ENCODE peak calls at places on chromosomes 11 and 22, in five cellular contexts. One of them, this sample, is unnamed.

GRCh38 chr11:74672956-74673895 is 58.0 kb downstream of the CHRDL2 start:
- DNase-seq in HEK293T: no peak
- DNase-seq in HepG2: no peak
- DNase-seq in SK-N-SH: peak; percentile 77
- DNase-seq in GM12878: no peak
- DNase-seq in this sample: peak; percentile 55

GRCh38 chr22:32531955-32532818 is 57.6 kb downstream of the FBXO7 start:
- DNase-seq in HEK293T: no peak
- DNase-seq in HepG2: peak; percentile 87
- DNase-seq in SK-N-SH: peak; percentile 79
- DNase-seq in GM12878: no peak
- DNase-seq in this sample: peak; percentile 69

GRCh38 chr11:77322506-77322905 is 21.0 kb upstream of the GDPD4 start:
- DNase-seq in HEK293T: no peak
- DNase-seq in HepG2: no peak
- DNase-seq in SK-N-SH: no peak
- DNase-seq in GM12878: no peak
- DNase-seq in this sample: no peak

GRCh38 chr22:30253205-30253852 is 6.8 kb upstream of the LIF start:
- DNase-seq in HEK293T: no peak
- DNase-seq in HepG2: no peak
- DNase-seq in SK-N-SH: peak; percentile 84
- DNase-seq in GM12878: no peak
- DNase-seq in this sample: no peak

GRCh38 chr11:7575841-7576451 is 62.1 kb downstream of the PPFIBP2 start:
- DNase-seq in HEK293T: no peak
- DNase-seq in HepG2: peak; percentile 26
- DNase-seq in SK-N-SH: peak; percentile 18
- DNase-seq in GM12878: no peak
- DNase-seq in this sample: no peak

GRCh38 chr22:40510965-40511364 is 125.6 kb downstream of the MRTFA start:
- DNase-seq in HEK293T: no peak
- DNase-seq in HepG2: no peak
- DNase-seq in SK-N-SH: no peak
- DNase-seq in GM12878: no peak
- DNase-seq in this sample: no peak

GRCh38 chr11:92685049-92685448 is 284.4 kb upstream of the MTNR1B start:
- DNase-seq in HEK293T: no peak
- DNase-seq in HepG2: no peak
- DNase-seq in SK-N-SH: peak; percentile 7
- DNase-seq in GM12878: no peak
- DNase-seq in this sample: no peak

GRCh38 chr11:20131744-20132666 is 28.3 kb downstream of the DBX1 start:
- DNase-seq in HEK293T: peak; percentile 68
- DNase-seq in HepG2: peak; percentile 35
- DNase-seq in SK-N-SH: peak; percentile 47
- DNase-seq in GM12878: no peak
- DNase-seq in this sample: peak; percentile 78

GRCh38 chr11:60085909-60086308 is 2.6 kb upstream of the MS4A2 start:
- DNase-seq in HEK293T: no peak
- DNase-seq in HepG2: no peak
- DNase-seq in SK-N-SH: no peak
- DNase-seq in GM12878: no peak
- DNase-seq in this sample: no peak

GRCh38 chr11:112025682-112026081 is 474 bp downstream of the DLAT start:
- DNase-seq in HEK293T: no peak
- DNase-seq in HepG2: peak; percentile 4
- DNase-seq in SK-N-SH: no peak
- DNase-seq in GM12878: no peak
- DNase-seq in this sample: no peak

GRCh38 chr11:73384871-73385692 is 8.9 kb downstream of the RELT start:
- DNase-seq in HEK293T: no peak
- DNase-seq in HepG2: no peak
- DNase-seq in SK-N-SH: no peak
- DNase-seq in GM12878: peak; percentile 69
- DNase-seq in this sample: peak; percentile 71

GRCh38 chr22:25403752-25404471 is 160.6 kb upstream of the GRK3 start:
- DNase-seq in HEK293T: peak; percentile 33
- DNase-seq in HepG2: peak; percentile 15
- DNase-seq in SK-N-SH: peak; percentile 49
- DNase-seq in GM12878: no peak
- DNase-seq in this sample: no peak
- TF ChIP-seq FOXM1 in HEK293T: no peak
- TF ChIP-seq FOXM1 in HepG2: no peak
- TF ChIP-seq FOXM1 in SK-N-SH: no peak
- TF ChIP-seq FOXM1 in GM12878: peak; percentile 48
- TF ChIP-seq FOXM1 in this sample: no peak

DNA sequence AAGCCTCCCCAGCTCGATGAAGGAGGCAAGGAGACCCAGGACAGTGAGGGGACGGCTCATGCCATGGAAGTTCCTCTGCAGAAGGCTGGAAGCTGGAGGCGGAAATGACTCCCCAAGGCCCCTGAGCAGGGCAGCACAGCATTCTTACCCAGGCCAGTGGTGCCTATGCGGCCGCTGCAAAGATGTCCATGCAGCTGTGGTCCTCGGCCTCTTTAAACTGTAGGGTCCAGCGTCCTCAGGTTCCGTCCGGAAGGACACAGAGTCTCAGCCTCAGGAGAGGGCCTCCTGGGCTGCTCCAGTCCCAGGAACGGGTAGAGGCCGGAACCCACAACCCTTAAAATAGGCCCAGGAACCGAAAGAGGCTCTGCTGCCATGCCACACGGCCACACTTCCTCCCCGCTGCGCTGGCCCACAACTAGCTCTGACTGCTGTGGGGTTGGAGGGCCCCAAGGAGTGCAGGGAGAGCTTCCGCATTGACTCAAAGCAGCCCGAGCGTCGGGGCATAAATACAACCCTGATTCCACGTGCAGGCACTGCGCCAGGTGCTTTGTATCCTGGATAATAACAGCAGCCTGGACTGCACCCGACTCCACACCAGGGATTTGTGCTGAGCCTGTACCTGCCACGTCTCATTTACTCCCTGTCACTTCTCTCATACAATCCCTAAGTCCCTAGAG is 5.5 kb downstream of the KIAA0930 start:
- DNase-seq in HEK293T: no peak
- DNase-seq in HepG2: no peak
- DNase-seq in SK-N-SH: no peak
- DNase-seq in GM12878: peak; percentile 81
- DNase-seq in this sample: no peak
- TF ChIP-seq FOXM1 in HEK293T: no peak
- TF ChIP-seq FOXM1 in HepG2: no peak
- TF ChIP-seq FOXM1 in SK-N-SH: no peak
- TF ChIP-seq FOXM1 in GM12878: peak; percentile 68
- TF ChIP-seq FOXM1 in this sample: no peak

GRCh38 chr11:65744699-65745042 is 24.1 kb upstream of the RNASEH2C start:
- DNase-seq in HEK293T: no peak
- DNase-seq in HepG2: no peak
- DNase-seq in SK-N-SH: no peak
- DNase-seq in GM12878: no peak
- DNase-seq in this sample: no peak

GRCh38 chr11:65745049-65745448 is 24.5 kb upstream of the RNASEH2C start:
- DNase-seq in HEK293T: no peak
- DNase-seq in HepG2: no peak
- DNase-seq in SK-N-SH: peak; percentile 71
- DNase-seq in GM12878: no peak
- DNase-seq in this sample: no peak

GRCh38 chr11:65741185-65741584 is 20.6 kb upstream of the RNASEH2C start:
- DNase-seq in HEK293T: no peak
- DNase-seq in HepG2: no peak
- DNase-seq in SK-N-SH: no peak
- DNase-seq in GM12878: no peak
- DNase-seq in this sample: no peak

GRCh38 chr11:65743928-65744698 is 23.5 kb upstream of the RNASEH2C start:
- DNase-seq in HEK293T: peak; percentile 52
- DNase-seq in HepG2: peak; percentile 82
- DNase-seq in SK-N-SH: peak; percentile 73
- DNase-seq in GM12878: no peak
- DNase-seq in this sample: peak; percentile 32

DNA sequence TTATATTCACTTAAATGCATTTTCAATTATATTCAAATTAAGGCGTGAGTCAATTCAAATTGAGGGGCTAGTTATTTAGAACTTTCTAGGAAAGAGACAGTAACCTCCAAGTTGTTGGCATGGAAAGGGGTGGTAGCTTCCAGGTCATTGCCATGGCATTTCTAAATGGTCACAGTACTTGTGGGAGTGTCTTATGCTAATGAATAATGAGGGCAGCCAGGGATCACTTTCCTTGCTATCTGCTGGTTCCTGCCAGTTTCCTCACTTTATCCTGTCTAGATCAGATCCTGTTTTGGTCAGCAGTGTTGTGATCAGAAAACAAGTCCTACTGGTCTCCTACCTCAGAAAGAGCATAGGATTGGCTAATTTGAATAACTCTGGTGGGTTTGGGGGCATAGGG is 21.8 kb upstream of the RNASEH2C start:
- DNase-seq in HEK293T: no peak
- DNase-seq in HepG2: no peak
- DNase-seq in SK-N-SH: no peak
- DNase-seq in GM12878: no peak
- DNase-seq in this sample: no peak
- TF ChIP-seq FOXM1 in HEK293T: no peak
- TF ChIP-seq FOXM1 in HepG2: no peak
- TF ChIP-seq FOXM1 in SK-N-SH: no peak
- TF ChIP-seq FOXM1 in GM12878: no peak
- TF ChIP-seq FOXM1 in this sample: no peak

DNA sequence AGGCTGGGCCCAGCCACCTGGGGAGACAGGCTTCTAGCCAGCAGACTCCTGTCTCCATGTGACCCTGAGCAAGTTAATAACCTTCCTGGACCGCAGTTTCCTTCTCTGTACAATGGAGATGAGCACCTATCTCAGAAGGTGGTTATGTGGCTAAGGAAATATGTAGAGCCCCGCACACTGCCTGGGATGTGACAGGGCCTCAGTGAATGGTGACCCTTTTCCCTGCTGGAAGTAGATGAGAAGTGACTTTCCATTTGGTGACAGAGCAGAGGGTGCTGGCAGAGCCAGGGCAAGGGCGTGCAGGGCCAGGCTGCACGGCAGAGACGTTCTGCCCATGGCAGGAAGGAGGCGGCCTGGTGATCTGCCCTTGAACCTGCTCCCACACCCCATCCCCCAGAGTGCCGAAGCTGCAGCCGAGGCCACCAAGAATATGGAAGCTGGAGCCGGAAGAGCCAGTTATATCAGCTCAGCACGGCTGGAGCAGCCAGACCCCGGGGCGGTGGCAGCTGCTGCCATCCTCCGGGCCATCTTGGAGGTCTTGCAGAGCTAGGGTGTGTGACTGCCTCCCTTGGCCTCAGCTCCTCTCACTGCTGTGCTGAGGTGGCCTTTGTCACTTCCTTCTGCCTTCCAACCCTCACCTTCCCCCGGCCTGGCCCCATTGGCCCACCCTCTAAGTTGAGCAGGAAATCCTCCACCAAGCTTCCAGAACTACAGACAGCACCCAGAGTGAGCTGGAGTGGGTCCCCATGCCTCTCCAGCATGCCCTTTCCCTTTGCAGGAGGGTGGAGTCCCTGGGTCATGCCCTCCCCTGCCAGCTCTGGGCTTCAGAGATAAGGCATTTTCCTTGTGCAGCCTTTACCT is 13.2 kb downstream of the TKFC start:
- DNase-seq in HEK293T: no peak
- DNase-seq in HepG2: no peak
- DNase-seq in SK-N-SH: no peak
- DNase-seq in GM12878: no peak
- DNase-seq in this sample: no peak
- TF ChIP-seq FOXM1 in HEK293T: no peak
- TF ChIP-seq FOXM1 in HepG2: no peak
- TF ChIP-seq FOXM1 in SK-N-SH: no peak
- TF ChIP-seq FOXM1 in GM12878: no peak
- TF ChIP-seq FOXM1 in this sample: no peak

This sample was measured in K562.